ENCODE peak calls at places on chromosomes 5 and 9, in nine cellular contexts. O is cardiac fibroblast, J is neural progenitor cell, C is psoas muscle, Y is GM10248, N is GM13977, D is glutamatergic neuron, L is HFFc6, P is cardiac muscle cell. S is an unnamed sample.

GRCh38 chr9:96140401-96141180 is 161.4 kb downstream of the HSD17B3 start:
- DNase-seq in Y (no peak), J (peak; percentile 22), O (no peak), N (no peak), C (no peak), D (peak; percentile 34), P (no peak), L (no peak), S (no peak)

GRCh38 chr9:103991698-103992097 is 102.4 kb upstream of the SMC2 start:
- DNase-seq in N (no peak), C (no peak), J (no peak), Y (no peak), P (no peak), L (no peak), O (no peak), D (no peak), S (peak; percentile 17)

GRCh38 chr5:38467353-38468040 is 88.9 kb downstream of the LIFR start:
- DNase-seq in C (peak; percentile 77), J (peak; percentile 17), L (no peak), N (no peak), O (peak; percentile 96), D (no peak), P (peak; percentile 90), Y (no peak), S (no peak)

GRCh38 chr5:113109344-113109743 is 132.7 kb downstream of the DCP2 start:
- DNase-seq in C (no peak), P (no peak), D (no peak), L (no peak), Y (no peak), N (no peak), J (no peak), O (no peak), S (no peak)

GRCh38 chr9:88011005-88011766 is 36.9 kb upstream of the CDK20 start:
- DNase-seq in J (peak; percentile 21), Y (no peak), N (no peak), O (peak; percentile 49), D (no peak), L (peak; percentile 20), P (peak; percentile 44), C (no peak), S (no peak)

GRCh38 chr5:155727512-155728145 is 599.3 kb upstream of the SGCD start:
- DNase-seq in D (no peak), C (no peak), J (peak; percentile 55), Y (no peak), P (no peak), L (no peak), N (peak; percentile 14), O (no peak), S (no peak)

GRCh38 chr5:178483620-178484019 is 106.6 kb downstream of the COL23A1 start:
- DNase-seq in D (no peak), J (no peak), N (no peak), Y (no peak), P (no peak), L (no peak), C (no peak), O (no peak), S (no peak)

GRCh38 chr9:34592895-34593601 is 3.5 kb upstream of the CNTFR start:
- DNase-seq in P (no peak), J (peak; percentile 76), Y (no peak), N (no peak), D (peak; percentile 60), O (peak; percentile 33), L (no peak), C (peak; percentile 96), S (no peak)

GRCh38 chr9:121474225-121474947 is 25.3 kb downstream of the GGTA1 start:
- DNase-seq in J (no peak), N (no peak), O (no peak), P (no peak), Y (no peak), C (no peak), D (no peak), L (no peak), S (no peak)

GRCh38 chr5:2680979-2681378 is 70.5 kb downstream of the IRX2 start:
- DNase-seq in D (no peak), C (no peak), P (no peak), Y (no peak), L (no peak), O (no peak), N (no peak), J (no peak), S (no peak)

GRCh38 chr5:155773680-155774079 is 553.3 kb upstream of the SGCD start:
- DNase-seq in P (no peak), D (no peak), J (no peak), N (no peak), C (no peak), L (no peak), O (no peak), Y (no peak), S (no peak)

DNA sequence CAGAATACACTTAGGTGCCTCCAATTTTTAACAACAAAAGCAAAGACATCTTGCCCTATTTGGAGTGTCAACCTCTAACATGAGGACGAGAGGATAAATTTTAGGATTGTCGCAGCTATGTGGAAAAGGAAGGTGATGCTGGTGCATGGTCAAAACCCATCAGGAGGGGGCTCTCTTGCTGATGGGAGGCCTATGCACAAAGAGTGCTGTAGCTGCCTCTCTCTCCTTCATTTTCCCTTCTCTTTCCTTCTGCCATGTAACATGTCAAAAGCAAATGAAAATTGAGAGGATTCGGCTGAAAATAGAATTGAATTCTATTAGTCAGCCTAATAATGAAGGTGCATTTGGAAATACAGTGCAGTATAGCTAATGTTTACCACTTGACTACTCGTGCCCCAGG is 578.7 kb upstream of the ZNF462 start:
- DNase-seq in O (no peak), D (peak; percentile 48), P (no peak), Y (no peak), N (no peak), C (no peak), L (no peak), J (peak; percentile 62), S (no peak)
- TF ChIP-seq CTCF in O (no peak), D (peak; percentile 25), P (peak; percentile 23), Y (no peak), N (no peak), C (no peak), L (no peak), J (peak; percentile 63), S (no peak)

GRCh38 chr9:107258919-107259318 is 24.2 kb upstream of the RAD23B start:
- DNase-seq in P (no peak), O (no peak), N (no peak), C (no peak), J (no peak), Y (no peak), L (no peak), D (no peak), S (no peak)

GRCh38 chr9:107263289-107263688 is 19.8 kb upstream of the RAD23B start:
- DNase-seq in C (no peak), J (no peak), N (no peak), P (no peak), Y (no peak), O (no peak), L (no peak), D (no peak), S (no peak)

GRCh38 chr9:107261106-107261505 is 22.0 kb upstream of the RAD23B start:
- DNase-seq in N (no peak), D (no peak), Y (no peak), J (no peak), O (no peak), L (no peak), C (no peak), P (no peak), S (no peak)

DNA sequence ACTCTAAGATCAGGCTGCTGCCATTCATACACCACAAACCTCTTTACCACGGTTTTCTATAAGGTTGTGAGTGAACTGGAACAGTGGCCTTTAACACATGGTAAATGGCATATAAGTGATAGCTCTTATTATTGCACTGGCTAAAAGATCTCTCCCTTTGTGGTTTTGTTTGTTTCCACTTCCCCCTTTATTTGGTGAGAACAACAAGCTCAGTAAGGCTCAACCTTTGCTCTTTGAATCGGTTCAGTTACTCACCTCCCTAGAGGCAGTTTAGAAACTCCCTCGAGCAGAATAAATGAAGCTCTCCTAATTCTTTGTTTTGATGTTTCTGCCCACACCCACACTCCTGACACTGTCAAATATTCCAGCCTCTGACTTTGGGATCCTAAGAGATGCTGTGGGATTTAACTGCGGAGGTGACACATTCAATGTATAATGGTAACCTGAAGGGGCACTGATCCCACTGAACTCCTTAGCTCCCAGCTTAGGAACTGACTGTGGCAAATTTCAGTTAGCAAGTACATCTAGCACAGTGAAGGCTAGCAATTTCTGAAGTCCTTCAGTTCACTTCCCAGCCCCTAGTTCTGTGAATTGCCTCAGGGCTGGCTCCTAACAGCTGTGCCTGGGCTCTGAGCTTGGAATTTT is 22.5 kb upstream of the RAD23B start:
- DNase-seq in N (peak; percentile 82), P (no peak), O (no peak), D (no peak), C (no peak), J (peak; percentile 71), L (no peak), Y (peak; percentile 74), S (peak; percentile 73)
- TF ChIP-seq CTCF in N (no peak), P (no peak), O (no peak), D (no peak), C (no peak), J (no peak), L (no peak), Y (no peak), S (no peak)

GRCh38 chr5:17947029-17947428 is 312.8 kb downstream of the TAF11L14 start:
- DNase-seq in C (no peak), J (no peak), Y (no peak), P (no peak), N (no peak), O (no peak), D (no peak), L (no peak), S (no peak)

GRCh38 chr5:17952231-17952630 is 318.0 kb downstream of the TAF11L14 start:
- DNase-seq in L (no peak), O (no peak), N (no peak), D (no peak), C (no peak), Y (no peak), P (no peak), J (no peak), S (no peak)

DNA sequence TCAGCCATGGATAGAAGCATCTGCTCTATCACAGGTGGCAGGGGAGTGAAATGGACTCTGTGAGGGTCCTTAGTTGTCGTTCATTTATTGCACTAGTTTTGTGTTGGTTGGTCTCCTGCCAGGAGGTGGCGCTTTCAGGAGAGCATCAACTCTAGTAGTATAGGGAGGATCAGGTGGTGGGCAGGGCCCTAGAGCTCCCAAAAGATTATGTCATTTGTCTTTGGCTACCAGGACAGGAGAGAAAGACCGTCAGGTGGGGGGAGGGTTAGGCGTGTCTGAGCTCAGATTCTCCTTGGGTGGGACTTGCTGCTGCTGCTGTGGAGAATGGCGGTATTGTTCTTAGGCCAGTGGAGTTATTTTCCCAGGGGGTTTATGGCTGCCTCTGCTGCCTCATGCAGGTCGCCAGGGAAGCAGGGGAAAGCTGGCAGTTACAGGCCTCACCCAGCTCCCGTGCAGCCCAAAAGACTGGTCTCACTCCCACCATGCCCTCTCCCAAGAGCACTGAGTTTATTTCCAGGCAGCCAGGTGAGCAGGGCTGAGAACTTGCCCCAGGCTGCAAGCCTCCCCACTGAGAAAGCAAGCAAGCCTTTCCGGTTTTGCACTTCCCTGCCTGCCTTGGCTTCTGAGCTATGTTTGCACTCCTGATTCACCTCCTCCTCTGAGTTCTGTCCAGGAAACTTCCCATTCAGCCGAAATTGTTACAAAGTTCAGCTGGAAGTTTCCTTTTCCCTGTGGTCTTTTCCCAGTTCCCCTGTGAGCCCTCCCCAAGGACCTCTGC is 317.3 kb downstream of the TAF11L14 start:
- DNase-seq in N (no peak), Y (no peak), L (no peak), D (peak; percentile 23), P (no peak), J (peak; percentile 60), C (no peak), O (no peak), S (no peak)
- TF ChIP-seq CTCF in N (no peak), Y (no peak), L (no peak), D (no peak), P (no peak), J (peak; percentile 53), C (no peak), O (no peak), S (no peak)

GRCh38 chr5:72394688-72395087 is 74.5 kb downstream of the PTCD2 start:
- DNase-seq in P (peak; percentile 46), N (peak; percentile 49), O (peak; percentile 28), J (peak; percentile 14), C (no peak), L (no peak), D (no peak), Y (peak; percentile 53), S (peak; percentile 41)
- TF ChIP-seq CTCF in P (peak; percentile 62), N (peak; percentile 75), O (peak; percentile 55), J (peak; percentile 22), C (peak; percentile 25), L (peak; percentile 73), D (no peak), Y (peak; percentile 52), S (peak; percentile 63)

S was measured in GM13976.